ENCODE peak calls at places on chromosomes 6 and 20, in four cellular contexts. K, L, V and X are unnamed samples.

GRCh38 chr6:95185874-95186273 is 391.5 kb upstream of the MANEA start:
- DNase-seq in K (no peak), L (no peak), V (no peak), X (no peak)

GRCh38 chr20:61659652-61660346 is 405.9 kb downstream of the TAF4 start:
- DNase-seq in K (no peak), L (no peak), V (peak), X (no peak)

GRCh38 chr6:53161481-53162009 is 12.9 kb upstream of the GCM1 start:
- DNase-seq in K (no peak), L (no peak), V (no peak), X (no peak)

GRCh38 chr6:143536866-143537691 is 25.6 kb upstream of the FUCA2 start:
- DNase-seq in K (peak), L (peak), V (peak), X (no peak)

GRCh38 chr6:143967861-143968498 is 40.1 kb downstream of the PLAGL1 start:
- DNase-seq in K (no peak), L (no peak), V (no peak), X (no peak)

GRCh38 chr6:42050897-42051653 is 751 bp downstream of the TAF8 start:
- DNase-seq in K (no peak), L (no peak), V (no peak), X (no peak)

GRCh38 chr6:46129301-46129633 is 522 bp upstream of the ENPP4 start:
- DNase-seq in K (no peak), L (no peak), V (no peak), X (no peak)

GRCh38 chr6:165774903-165775608 is 112.0 kb upstream of the PDE10A start:
- DNase-seq in K (peak), L (no peak), V (no peak), X (no peak)

GRCh38 chr20:49608752-49609670 is 41.1 kb upstream of the PTGIS start:
- DNase-seq in K (peak), L (peak), V (peak), X (no peak)

GRCh38 chr6:82893889-82894652 is 171.6 kb downstream of the UBE3D start:
- DNase-seq in K (no peak), L (no peak), V (no peak), X (no peak)

GRCh38 chr6:163585932-163586437 is 171.5 kb downstream of the QKI start:
- DNase-seq in K (peak), L (no peak), V (no peak), X (no peak)

GRCh38 chr6:121794630-121795029 is 359.2 kb downstream of the GJA1 start:
- DNase-seq in K (no peak), L (no peak), V (no peak), X (peak)

GRCh38 chr6:156910938-156911337 is 133.8 kb downstream of the ARID1B start:
- DNase-seq in K (no peak), L (no peak), V (no peak), X (no peak)

GRCh38 chr6:498795-499231 is 107.3 kb downstream of the IRF4 start:
- DNase-seq in K (no peak), L (no peak), V (no peak), X (no peak)

GRCh38 chr6:95439741-95440140 is 137.6 kb upstream of the MANEA start:
- DNase-seq in K (no peak), L (no peak), V (no peak), X (no peak)

GRCh38 chr6:33319939-33320314 is 2.4 kb upstream of the ZBTB22 start:
- DNase-seq in K (no peak), L (no peak), V (no peak), X (no peak)

GRCh38 chr6:53048431-53049195 is 16.6 kb upstream of the FBXO9 start:
- DNase-seq in K (no peak), L (no peak), V (no peak), X (peak)

GRCh38 chr6:13302751-13303667 is 25.3 kb downstream of the TBC1D7 start:
- DNase-seq in K (peak), L (peak), V (no peak), X (peak)

GRCh38 chr6:12923644-12924235 is 207.2 kb downstream of the PHACTR1 start:
- DNase-seq in K (no peak), L (no peak), V (no peak), X (no peak)

GRCh38 chr20:23970049-23970448 is 18.5 kb downstream of the GGTLC1 start:
- DNase-seq in K (no peak), L (no peak), V (no peak), X (no peak)

GRCh38 chr6:69958978-69959377 is 92.6 kb downstream of the COL19A1 start:
- DNase-seq in K (no peak), L (no peak), V (no peak), X (no peak)

GRCh38 chr6:90431521-90432407 is 135.1 kb upstream of the BACH2 start:
- DNase-seq in K (no peak), L (no peak), V (no peak), X (no peak)

GRCh38 chr20:44253528-44253927 is 6.4 kb downstream of the GDAP1L1 start:
- DNase-seq in K (no peak), L (no peak), V (no peak), X (no peak)

GRCh38 chr20:58070664-58071499 is 157.6 kb downstream of the ANKRD60 start:
- DNase-seq in K (no peak), L (no peak), V (no peak), X (no peak)

GRCh38 chr6:112193535-112194051 is 60.8 kb downstream of the LAMA4 start:
- DNase-seq in K (no peak), L (no peak), V (no peak), X (no peak)

GRCh38 chr20:34531608-34532265 is 15.5 kb downstream of the DYNLRB1 start:
- DNase-seq in K (no peak), L (no peak), V (no peak), X (no peak)

GRCh38 chr20:19973920-19974620 is 43.1 kb upstream of the NAA20 start:
- DNase-seq in K (peak), L (peak), V (no peak), X (peak)

GRCh38 chr20:44034965-44035635 is 120.4 kb downstream of the TOX2 start:
- DNase-seq in K (no peak), L (peak), V (no peak), X (no peak)

GRCh38 chr20:53738039-53738944 is 144.7 kb upstream of the ZNF217 start:
- DNase-seq in K (peak), L (peak), V (peak), X (peak)

GRCh38 chr20:53737404-53738038 is 143.9 kb upstream of the ZNF217 start:
- DNase-seq in K (no peak), L (no peak), V (no peak), X (no peak)

GRCh38 chr20:53738945-53739798 is 145.5 kb upstream of the ZNF217 start:
- DNase-seq in K (no peak), L (no peak), V (no peak), X (no peak)

GRCh38 chr20:53741726-53742028 is 148.0 kb upstream of the ZNF217 start:
- DNase-seq in K (no peak), L (no peak), V (no peak), X (no peak)

DNA sequence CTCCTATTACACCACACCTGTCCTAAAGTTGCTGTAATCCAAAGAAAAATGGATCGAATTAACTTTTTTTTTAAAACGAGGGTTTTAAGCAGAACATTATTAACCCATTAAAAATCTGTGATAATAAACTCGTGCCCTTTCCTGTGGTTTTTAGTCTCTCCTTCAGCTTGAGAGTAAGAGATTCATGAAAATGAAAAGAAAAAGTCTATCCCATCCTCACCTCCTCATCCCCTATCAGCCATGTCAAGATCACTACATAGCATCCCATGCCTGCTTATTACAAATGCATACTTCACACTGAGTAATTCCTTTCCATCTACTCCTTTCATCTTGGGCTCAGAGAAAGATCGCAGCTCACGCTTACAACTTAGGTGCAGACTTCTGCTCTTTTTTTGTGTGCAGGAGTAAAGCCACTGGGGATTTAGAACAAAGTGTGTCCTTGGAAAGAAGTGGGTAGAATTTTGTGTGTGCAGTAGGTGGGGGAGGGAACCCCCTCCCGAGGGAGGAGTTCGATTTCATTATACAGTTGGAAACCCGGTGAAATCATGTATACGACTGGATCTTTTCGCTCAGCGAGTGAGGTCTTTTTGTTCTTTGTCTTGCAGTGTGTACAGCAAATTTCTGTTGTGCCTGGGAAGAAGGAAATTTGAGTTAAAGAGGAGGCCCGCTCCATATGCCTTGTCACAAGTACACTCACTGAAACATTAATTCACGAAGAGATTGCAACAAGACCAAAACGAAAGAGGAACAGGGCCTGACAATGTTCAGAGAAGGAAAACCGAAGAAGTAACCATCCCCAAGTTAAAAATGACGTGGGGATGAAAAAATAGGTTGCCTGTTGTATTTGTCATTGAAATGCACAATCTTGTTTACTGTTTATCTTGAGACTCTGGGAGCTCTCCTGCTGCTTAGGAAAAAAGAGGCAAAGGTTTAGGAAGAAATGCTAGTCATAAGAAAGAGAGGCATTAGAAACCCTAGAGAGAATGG is 146.5 kb upstream of the ZNF217 start:
- DNase-seq in K (no peak), L (no peak), V (no peak), X (no peak)
- H3K27ac ChIP-seq in K (peak), L (peak), V (peak), X (peak)

DNA sequence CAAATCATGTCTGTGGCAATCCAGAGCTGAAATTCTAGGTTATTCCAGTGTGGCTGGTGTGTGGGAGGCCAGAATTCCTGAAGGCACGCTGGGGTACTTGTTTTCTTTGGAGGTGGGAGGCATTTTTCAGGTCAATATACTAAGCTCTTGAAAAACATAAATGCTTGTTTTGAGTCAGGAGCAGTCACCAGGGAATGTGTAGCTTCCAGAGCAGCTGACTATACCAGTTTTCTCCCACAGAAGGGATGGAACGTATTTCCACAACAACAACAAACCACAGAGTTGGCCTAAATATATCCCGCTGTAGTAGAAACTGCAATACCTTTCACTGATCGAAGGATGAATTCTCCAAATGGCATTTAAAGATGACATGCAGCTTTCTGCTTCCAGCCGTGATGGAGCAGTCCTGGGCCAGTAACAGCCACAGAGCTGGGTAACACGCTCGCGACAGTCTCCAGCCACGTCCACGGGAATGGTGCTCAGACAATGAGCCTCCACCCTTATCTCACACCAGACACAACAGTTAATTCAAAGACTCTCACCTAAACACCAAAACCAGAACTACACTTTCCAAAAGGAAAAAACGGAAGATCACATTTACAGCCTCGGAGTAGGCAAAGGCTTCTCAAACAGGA is 23.2 kb downstream of the CHRNA4 start:
- DNase-seq in K (no peak), L (no peak), V (no peak), X (no peak)
- H3K27ac ChIP-seq in K (no peak), L (no peak), V (no peak), X (no peak)

GRCh38 chr6:30497714-30498113 is 8.4 kb downstream of the HLA-E start:
- DNase-seq in K (no peak), L (no peak), V (no peak), X (no peak)

GRCh38 chr6:30491963-30492616 is 2.8 kb downstream of the HLA-E start:
- DNase-seq in K (no peak), L (no peak), V (no peak), X (no peak)

GRCh38 chr6:30493643-30494250 is 4.4 kb downstream of the HLA-E start:
- DNase-seq in K (no peak), L (no peak), V (peak), X (no peak)

GRCh38 chr6:30494275-30494990 is 5.1 kb downstream of the HLA-E start:
- DNase-seq in K (no peak), L (no peak), V (no peak), X (no peak)

DNA sequence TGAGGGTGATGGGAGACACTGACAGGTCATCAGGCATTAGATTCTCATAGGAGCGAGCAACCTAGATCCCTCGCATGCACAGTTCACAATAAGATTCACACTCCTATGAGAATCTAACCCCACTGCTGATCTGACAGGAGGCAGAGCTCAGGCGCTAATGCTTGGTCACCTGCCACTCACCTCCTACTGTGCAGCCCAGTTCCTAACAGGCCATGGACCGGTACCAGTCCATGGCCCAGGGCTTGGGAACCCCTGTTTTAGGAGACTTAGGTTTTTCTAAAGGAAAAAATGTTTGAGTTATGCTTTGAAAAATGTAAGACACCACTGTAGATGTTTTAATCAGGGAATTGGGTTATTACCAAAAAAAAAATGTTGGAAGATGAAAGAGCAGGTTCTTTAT is 6.7 kb downstream of the HLA-E start:
- DNase-seq in K (no peak), L (no peak), V (no peak), X (no peak)
- H3K27ac ChIP-seq in K (peak), L (peak), V (no peak), X (peak)

DNA sequence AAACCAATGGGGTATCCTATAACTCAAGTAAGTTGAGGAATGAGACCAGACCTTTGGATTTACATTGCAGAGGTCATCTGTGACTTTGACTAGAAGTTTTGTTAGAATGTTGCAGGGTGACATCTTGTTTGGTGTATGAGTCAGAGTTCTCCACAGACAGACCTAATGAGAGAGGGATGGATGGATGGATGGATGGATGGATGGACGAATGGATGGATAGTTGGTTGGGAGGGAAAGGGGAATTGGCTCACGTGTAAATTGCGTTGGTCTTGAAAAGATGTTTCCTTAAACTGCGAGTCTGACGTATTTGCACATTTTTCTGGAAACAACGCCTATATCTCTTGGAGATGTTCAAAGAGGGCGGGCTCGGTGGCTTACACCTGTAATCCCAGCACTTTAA is 1.0 kb upstream of the MTRES1 start:
- DNase-seq in K (no peak), L (no peak), V (no peak), X (no peak)
- H3K27ac ChIP-seq in K (no peak), L (no peak), V (no peak), X (no peak)